ENCODE peak calls at places on chromosomes 7 and 10, in six cellular contexts. P is HCT116, D is WTC11, L is H1, B is HepG2, F is GM12878. W is an unnamed sample.

GRCh38 chr10:119489572-119490326 is 52.8 kb downstream of the RGS10 start:
- DNase-seq in P (peak), D (peak), L (peak), B (peak), F (no peak), W (peak)

GRCh38 chr10:4344544-4344994 is 481.4 kb upstream of the AKR1E2 start:
- DNase-seq in P (peak), D (no peak), L (peak), B (no peak), F (no peak), W (no peak)

GRCh38 chr10:61902448-61903183 is 1.1 kb downstream of the ARID5B start:
- DNase-seq in P (peak), D (no peak), L (no peak), B (peak), F (no peak), W (no peak)

GRCh38 chr10:77036993-77037734 is 600.4 kb downstream of the KCNMA1 start:
- DNase-seq in P (peak), D (peak), L (peak), B (peak), F (no peak), W (peak)

GRCh38 chr10:117627561-117627960 is 85.0 kb downstream of the EMX2 start:
- DNase-seq in P (no peak), D (no peak), L (no peak), B (no peak), F (no peak), W (no peak)

GRCh38 chr10:28738200-28738599 is 60.9 kb downstream of the BAMBI start:
- DNase-seq in P (peak), D (peak), L (no peak), B (no peak), F (no peak), W (peak)

GRCh38 chr10:115417585-115418265 is 324.6 kb downstream of the ATRNL1 start:
- DNase-seq in P (peak), D (peak), L (peak), B (peak), F (peak), W (peak)

GRCh38 chr7:29557954-29558353 is 5.7 kb upstream of the PRR15 start:
- DNase-seq in P (no peak), D (no peak), L (no peak), B (no peak), F (no peak), W (no peak)

GRCh38 chr7:35386082-35386815 is 132.3 kb upstream of the TBX20 start:
- DNase-seq in P (no peak), D (no peak), L (no peak), B (no peak), F (no peak), W (no peak)

DNA sequence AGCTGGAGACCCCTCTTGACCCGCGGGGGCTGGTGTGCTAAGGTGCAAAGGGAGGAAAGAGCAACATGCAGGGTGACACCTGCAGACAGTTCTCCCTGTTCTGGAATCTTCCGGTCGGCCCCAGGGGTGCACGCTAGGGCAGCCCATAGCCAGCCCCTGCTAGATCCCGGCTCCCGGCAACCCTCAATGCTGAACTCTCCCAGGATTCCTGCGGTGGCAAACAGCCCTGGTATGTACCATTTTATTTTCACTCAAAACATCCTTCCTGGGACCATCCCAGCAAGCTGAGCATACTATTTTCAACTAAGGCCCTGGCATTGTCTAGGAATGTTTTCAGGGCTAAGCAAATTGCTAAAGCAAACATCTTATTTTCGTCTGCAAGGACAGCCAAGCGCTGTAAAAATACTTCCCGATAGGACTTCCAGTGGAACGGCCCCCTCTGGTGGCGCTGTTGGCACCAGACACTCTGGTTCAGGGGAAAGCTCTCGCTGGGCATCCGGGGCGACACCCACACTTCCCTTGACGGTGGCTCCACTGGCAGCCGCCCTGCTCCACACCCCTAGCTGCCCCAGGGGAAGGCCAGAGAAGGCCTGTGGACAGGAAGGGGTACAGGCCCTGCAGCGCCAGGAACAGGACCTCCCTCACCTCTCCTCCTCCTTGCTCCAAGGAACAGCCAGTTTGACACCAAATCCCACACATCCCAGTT is 99.4 kb downstream of the CTBP2 start:
- DNase-seq in P (peak), D (peak), L (peak), B (peak), F (no peak), W (peak)
- TF ChIP-seq SP1 in P (no peak), D (no peak), L (no peak), B (no peak), F (no peak), W (no peak)

GRCh38 chr7:47091141-47091540 is 490.8 kb downstream of the TNS3 start:
- DNase-seq in P (no peak), D (no peak), L (no peak), B (no peak), F (no peak), W (no peak)
- TF ChIP-seq SP1 in P (no peak), D (no peak), L (no peak), B (no peak), F (no peak), W (no peak)

GRCh38 chr10:97234403-97234802 is 48.6 kb upstream of the SLIT1 start:
- DNase-seq in P (peak), D (no peak), L (no peak), B (peak), F (no peak), W (peak)
- TF ChIP-seq SP1 in P (no peak), D (no peak), L (no peak), B (no peak), F (no peak), W (no peak)

DNA sequence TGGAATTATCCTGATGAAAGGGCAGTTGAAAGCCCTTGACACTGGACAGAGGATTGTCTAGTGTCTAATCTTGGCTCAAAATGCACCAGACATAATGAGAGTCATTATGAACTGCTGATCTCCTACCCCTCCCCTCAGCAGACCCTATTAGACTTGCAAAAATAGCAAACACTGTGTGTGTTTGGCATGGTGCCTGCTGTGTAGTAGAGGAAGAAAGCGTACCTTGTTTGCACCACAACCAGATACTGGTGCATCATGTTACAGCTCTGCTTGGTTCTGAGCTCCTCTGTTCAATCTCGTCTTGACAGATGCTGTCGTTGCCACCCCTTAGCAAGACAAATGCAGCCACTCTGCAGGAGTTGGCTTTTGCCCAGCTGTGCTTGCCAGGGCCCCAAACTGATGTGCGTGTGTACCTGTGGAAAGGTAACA is 336.2 kb downstream of the AUTS2 start:
- DNase-seq in P (no peak), D (no peak), L (no peak), B (no peak), F (no peak), W (peak)
- TF ChIP-seq SP1 in P (no peak), D (no peak), L (no peak), B (no peak), F (no peak), W (no peak)

GRCh38 chr7:87507446-87507845 is 32.0 kb upstream of the ABCB4 start:
- DNase-seq in P (no peak), D (no peak), L (no peak), B (peak), F (no peak), W (no peak)

GRCh38 chr7:87510430-87510875 is 35.0 kb upstream of the ABCB4 start:
- DNase-seq in P (no peak), D (no peak), L (no peak), B (no peak), F (no peak), W (no peak)

GRCh38 chr7:87505122-87505521 is 29.6 kb upstream of the ABCB4 start:
- DNase-seq in P (no peak), D (no peak), L (no peak), B (no peak), F (no peak), W (no peak)

GRCh38 chr7:87505557-87506242 is 30.2 kb upstream of the ABCB4 start:
- DNase-seq in P (no peak), D (no peak), L (no peak), B (no peak), F (no peak), W (no peak)

DNA sequence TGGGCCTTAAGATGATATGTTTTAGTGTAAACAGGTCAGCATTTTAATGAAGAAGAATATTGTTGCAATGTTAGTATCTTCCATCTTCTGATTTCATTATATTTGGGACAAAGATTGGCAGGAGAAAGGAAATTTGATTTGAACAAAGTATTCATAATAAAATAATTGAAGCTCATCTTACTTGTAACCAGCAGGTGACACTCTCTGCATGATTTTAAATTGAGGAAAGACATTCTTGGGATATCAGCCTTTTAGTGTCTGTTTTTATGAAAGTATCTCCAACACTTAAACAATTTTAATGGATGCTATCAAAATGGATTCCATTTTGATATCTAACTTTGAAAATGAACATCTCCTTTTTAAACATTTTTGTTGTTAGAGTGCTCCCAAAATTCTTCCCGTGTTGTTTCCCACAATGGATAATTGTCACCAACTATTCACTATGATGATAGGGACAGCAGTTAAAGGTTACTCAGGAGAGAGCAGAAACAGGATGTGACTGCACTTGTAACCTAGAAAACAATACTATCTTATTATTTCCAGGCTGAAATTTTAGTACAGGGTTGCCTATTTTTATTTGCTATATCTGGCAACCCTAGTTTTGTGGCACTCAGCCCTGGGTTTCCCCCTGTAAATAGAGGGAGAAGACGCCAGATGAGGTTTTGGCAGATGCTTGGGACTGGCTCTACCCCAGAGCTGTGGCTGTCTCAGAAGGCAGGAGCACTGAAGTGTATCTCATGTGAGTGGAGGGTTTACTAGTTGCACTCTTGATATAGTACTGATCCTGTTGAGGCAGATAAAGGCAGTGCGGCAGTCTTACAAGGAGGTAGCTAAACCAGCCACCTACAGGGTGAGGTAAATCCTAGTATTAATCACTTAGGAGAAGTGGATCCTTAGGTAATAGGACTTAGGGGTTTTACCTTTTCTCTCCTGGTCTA is 31.0 kb upstream of the ABCB4 start:
- DNase-seq in P (peak), D (no peak), L (no peak), B (peak), F (no peak), W (no peak)
- TF ChIP-seq SP1 in P (no peak), D (no peak), L (no peak), B (no peak), F (no peak), W (no peak)

GRCh38 chr7:105871142-105871541 is 5.3 kb downstream of the ATXN7L1 start:
- DNase-seq in P (peak), D (no peak), L (no peak), B (no peak), F (no peak), W (no peak)
- TF ChIP-seq SP1 in P (no peak), D (no peak), L (no peak), B (no peak), F (no peak), W (no peak)

W was measured in HEK293T.